ENCODE peak calls at places on chromosomes 12 and 14, in nine cellular contexts. S is EL; I is effector memory CD4-positive, alpha-beta T cell; L is CD4-positive, CD25-positive, alpha-beta regulatory T cell; V is A549; M is posterior cingulate gyrus; Y is activated T-cell treated with anti-CD3 and anti-CD28 coated beads, Interleukin-2, amount 50 U/mL, for 72 hours; F is HS-27A; K is NCI-H1105 treated with DMSO at 0.1 percent for 48 hours. C is an unnamed sample.

GRCh38 chr14:98906123-98906995 is 365.6 kb downstream of the BCL11B start:
- DNase-seq in S (no peak), I (no peak), L (no peak), V (peak), M (no peak), Y (no peak), F (no peak), K (peak), C (no peak)

GRCh38 chr12:24378548-24379011 is 429.1 kb upstream of the SOX5 start:
- DNase-seq in S (peak), I (no peak), L (no peak), V (no peak), M (no peak), Y (no peak), F (no peak), K (no peak), C (no peak)

GRCh38 chr12:79886917-79887519 is 47.9 kb downstream of the PPP1R12A start:
- DNase-seq in S (peak), I (no peak), L (peak), V (no peak), M (no peak), Y (no peak), F (peak), K (peak), C (no peak)

GRCh38 chr14:35279369-35279768 is 12.8 kb upstream of the PSMA6 start:
- DNase-seq in S (no peak), I (no peak), L (no peak), V (no peak), M (no peak), Y (no peak), F (no peak), K (no peak), C (no peak)

GRCh38 chr12:111404362-111405148 is 1.2 kb upstream of the SH2B3 start:
- DNase-seq in S (peak), I (peak), L (peak), V (no peak), M (no peak), Y (peak), F (no peak), K (no peak), C (no peak)

GRCh38 chr14:93973607-93974006 is 2.8 kb downstream of the ASB2 start:
- DNase-seq in S (no peak), I (no peak), L (no peak), V (no peak), M (no peak), Y (no peak), F (no peak), K (no peak), C (no peak)

GRCh38 chr12:92194566-92194965 is 48.9 kb upstream of the BTG1 start:
- DNase-seq in S (no peak), I (no peak), L (no peak), V (no peak), M (no peak), Y (no peak), F (no peak), K (no peak), C (no peak)

GRCh38 chr12:64419696-64420095 is 15.5 kb downstream of the XPOT start:
- DNase-seq in S (no peak), I (no peak), L (no peak), V (no peak), M (no peak), Y (no peak), F (no peak), K (no peak), C (no peak)

GRCh38 chr12:110107369-110108281 is 16.5 kb upstream of the IFT81 start:
- DNase-seq in S (peak), I (no peak), L (no peak), V (peak), M (no peak), Y (no peak), F (no peak), K (no peak), C (no peak)

GRCh38 chr12:52969828-52970569 is 21.1 kb downstream of the KRT18 start:
- DNase-seq in S (no peak), I (no peak), L (no peak), V (no peak), M (no peak), Y (no peak), F (no peak), K (peak), C (no peak)

GRCh38 chr14:100735271-100735670 is 8.6 kb downstream of the DLK1 start:
- DNase-seq in S (no peak), I (no peak), L (no peak), V (no peak), M (no peak), Y (no peak), F (no peak), K (no peak), C (no peak)

GRCh38 chr12:53660064-53660463 is 15.8 kb downstream of the ATP5MC2 start:
- DNase-seq in S (no peak), I (no peak), L (no peak), V (no peak), M (no peak), Y (no peak), F (no peak), K (no peak), C (no peak)

GRCh38 chr14:77760381-77761204 is at the start of gene SNW1:
- DNase-seq in S (peak), I (peak), L (peak), V (peak), M (peak), Y (peak), F (peak), K (peak), C (peak)

GRCh38 chr14:97298775-97299174 is 501.6 kb downstream of the VRK1 start:
- DNase-seq in S (no peak), I (no peak), L (no peak), V (no peak), M (no peak), Y (no peak), F (no peak), K (peak), C (no peak)

GRCh38 chr12:127928615-127929014 is 338.4 kb upstream of the TMEM132C start:
- DNase-seq in S (peak), I (no peak), L (no peak), V (no peak), M (no peak), Y (no peak), F (no peak), K (no peak), C (no peak)

GRCh38 chr14:51436630-51437029 is 196.6 kb downstream of the TMX1 start:
- DNase-seq in S (no peak), I (no peak), L (no peak), V (no peak), M (no peak), Y (no peak), F (no peak), K (no peak), C (no peak)

GRCh38 chr14:24207104-24207543 is 1.6 kb downstream of the TSSK4 start:
- DNase-seq in S (no peak), I (no peak), L (no peak), V (no peak), M (no peak), Y (no peak), F (no peak), K (no peak), C (no peak)

GRCh38 chr14:24260780-24261157 is 2.2 kb downstream of the TGM1 start:
- DNase-seq in S (no peak), I (no peak), L (no peak), V (no peak), M (no peak), Y (no peak), F (no peak), K (no peak), C (no peak)

GRCh38 chr12:47591387-47591786 is 114.4 kb downstream of the RPAP3 start:
- DNase-seq in S (no peak), I (no peak), L (no peak), V (no peak), M (no peak), Y (no peak), F (no peak), K (no peak), C (no peak)

GRCh38 chr12:15453613-15454012 is 131.3 kb downstream of the PTPRO start:
- DNase-seq in S (no peak), I (no peak), L (peak), V (no peak), M (no peak), Y (no peak), F (no peak), K (no peak), C (no peak)

GRCh38 chr14:94088516-94088915 is 7.4 kb downstream of the IFI27L1 start:
- DNase-seq in S (peak), I (no peak), L (no peak), V (no peak), M (no peak), Y (no peak), F (no peak), K (no peak), C (no peak)

GRCh38 chr14:99395904-99396530 is 84.6 kb downstream of the SETD3 start:
- DNase-seq in S (peak), I (peak), L (peak), V (peak), M (no peak), Y (peak), F (no peak), K (peak), C (no peak)

C was measured in dorsolateral prefrontal cortex.